ENCODE peak calls at places on chromosomes 4 and X, in six cellular contexts. N, I, O, P, W and G are unnamed samples.

GRCh38 chrX:68432648-68433047 is 647 bp downstream of the OPHN1 start:
- DNase-seq in I (no peak), W (peak), N (no peak), O (no peak), P (no peak), G (no peak)

GRCh38 chr4:79198886-79199591 is 126.8 kb downstream of the NAA11 start:
- DNase-seq in P (peak), O (no peak), W (no peak), I (no peak), N (no peak), G (no peak)

GRCh38 chr4:13159041-13159620 is 325.0 kb downstream of the RAB28 start:
- DNase-seq in N (no peak), P (no peak), W (no peak), I (no peak), O (no peak), G (no peak)

GRCh38 chr4:138199568-138200235 is 42.4 kb downstream of the SLC7A11 start:
- DNase-seq in W (peak), N (no peak), P (no peak), O (peak), I (no peak), G (no peak)

GRCh38 chr4:20272411-20272872 is 20.7 kb downstream of the SLIT2 start:
- DNase-seq in I (no peak), N (no peak), O (no peak), W (no peak), P (no peak), G (no peak)

GRCh38 chr4:19286924-19287323 is 964.8 kb upstream of the SLIT2 start:
- DNase-seq in N (no peak), I (no peak), W (no peak), P (no peak), O (no peak), G (no peak)

GRCh38 chr4:67401902-67402301 is 143.4 kb downstream of the CENPC start:
- DNase-seq in N (no peak), W (no peak), O (no peak), P (no peak), I (no peak), G (no peak)

GRCh38 chrX:153474266-153474665 is 3.9 kb upstream of the HAUS7 start:
- DNase-seq in N (no peak), P (no peak), W (no peak), I (no peak), O (no peak), G (no peak)

GRCh38 chr4:47717173-47717572 is 120.7 kb downstream of the CORIN start:
- DNase-seq in P (no peak), O (no peak), N (no peak), W (no peak), I (no peak), G (no peak)

GRCh38 chr4:184836613-184837012 is 10.8 kb upstream of the ACSL1 start:
- DNase-seq in I (no peak), O (no peak), P (no peak), W (no peak), N (no peak), G (no peak)

GRCh38 chrX:96027363-96027894 is 657.2 kb upstream of the DIAPH2 start:
- DNase-seq in I (no peak), W (no peak), P (no peak), N (no peak), O (no peak), G (no peak)

GRCh38 chr4:120025516-120025915 is 41.1 kb downstream of the MAD2L1 start:
- DNase-seq in W (no peak), P (no peak), I (no peak), N (no peak), O (no peak), G (no peak)

GRCh38 chr4:151942971-151943370 is 182.2 kb upstream of the GATB start:
- DNase-seq in I (no peak), W (no peak), O (no peak), P (no peak), N (no peak), G (no peak)

GRCh38 chr4:147799986-147800555 is 68.2 kb downstream of the ARHGAP10 start:
- DNase-seq in O (peak), I (no peak), P (no peak), W (no peak), N (peak), G (no peak)

GRCh38 chrX:16882188-16882587 is 12.0 kb upstream of the RBBP7 start:
- DNase-seq in P (no peak), W (peak), I (peak), N (no peak), O (peak), G (peak)

GRCh38 chr4:181957088-181957487 is 286.1 kb upstream of the TENM3 start:
- DNase-seq in N (no peak), I (no peak), W (no peak), P (no peak), O (no peak), G (no peak)

GRCh38 chrX:3549442-3549875 is 164.0 kb downstream of the PRKX start:
- DNase-seq in I (peak), P (no peak), O (peak), W (peak), N (no peak), G (no peak)

GRCh38 chrX:108699368-108699767 is 37.0 kb downstream of the IRS4 start:
- DNase-seq in I (no peak), W (peak), O (no peak), N (no peak), P (peak), G (peak)

GRCh38 chr4:139593091-139593564 is 37.1 kb upstream of the SETD7 start:
- DNase-seq in I (peak), O (no peak), N (no peak), W (peak), P (no peak), G (no peak)

GRCh38 chr4:141416219-141416618 is 195.5 kb downstream of the ZNF330 start:
- DNase-seq in P (no peak), N (no peak), W (no peak), O (no peak), I (no peak), G (no peak)

GRCh38 chr4:163558539-163559044 is 64.1 kb downstream of the TMA16 start:
- DNase-seq in I (no peak), W (no peak), O (peak), P (no peak), N (no peak), G (peak)

GRCh38 chr4:146161243-146161642 is 14.3 kb upstream of the LSM6 start:
- DNase-seq in I (no peak), O (no peak), N (no peak), W (no peak), P (no peak), G (no peak)

GRCh38 chr4:104416725-104417363 is 77.8 kb downstream of the CXXC4 start:
- DNase-seq in P (no peak), I (no peak), O (peak), N (no peak), W (no peak), G (no peak)

GRCh38 chr4:148573284-148573683 is 131.1 kb upstream of the NR3C2 start:
- DNase-seq in N (no peak), W (no peak), I (no peak), P (no peak), O (no peak), G (no peak)

GRCh38 chr4:106868381-106869035 is 167.6 kb downstream of the DKK2 start:
- DNase-seq in I (no peak), W (no peak), P (no peak), N (no peak), O (no peak), G (no peak)

GRCh38 chrX:117628381-117628780 is 488.2 kb downstream of the KLHL13 start:
- DNase-seq in O (no peak), N (no peak), P (no peak), I (no peak), W (no peak), G (no peak)

GRCh38 chr4:139666735-139667266 is 1.2 kb downstream of the MGST2 start:
- DNase-seq in N (no peak), O (peak), P (peak), W (no peak), I (no peak), G (no peak)

GRCh38 chrX:6778547-6779231 is 243.8 kb upstream of the VCX3A start:
- DNase-seq in P (no peak), N (no peak), O (no peak), I (no peak), W (no peak), G (no peak)

GRCh38 chr4:137200322-137200721 is 332.0 kb downstream of the PCDH18 start:
- DNase-seq in P (no peak), W (no peak), O (no peak), I (peak), N (no peak), G (no peak)

GRCh38 chr4:80197132-80197573 is at the start of gene PRDM8:
- DNase-seq in P (no peak), I (peak), N (no peak), W (peak), O (no peak), G (no peak)

GRCh38 chr4:110268352-110268751 is 69.9 kb upstream of the ELOVL6 start:
- DNase-seq in O (no peak), I (no peak), W (no peak), P (no peak), N (no peak), G (no peak)

GRCh38 chr4:151604238-151604637 is 156.6 kb downstream of the GATB start:
- DNase-seq in I (peak), W (peak), N (no peak), P (no peak), O (no peak), G (peak)

GRCh38 chr4:156029691-156030090 is 76.0 kb upstream of the CTSO start:
- DNase-seq in N (no peak), W (no peak), P (no peak), O (no peak), I (no peak), G (no peak)

GRCh38 chr4:56183344-56183959 is 203.8 kb downstream of the AASDH start:
- DNase-seq in I (no peak), W (no peak), O (no peak), N (no peak), P (no peak), G (peak)

GRCh38 chrX:96924581-96924980 is 40.9 kb downstream of the RPA4 start:
- DNase-seq in N (no peak), I (no peak), W (no peak), O (no peak), P (no peak), G (no peak)

GRCh38 chrX:111444881-111445280 is 32.9 kb upstream of the DCX start:
- DNase-seq in I (no peak), N (no peak), W (no peak), O (no peak), P (no peak), G (no peak)

GRCh38 chr4:110787781-110788180 is 164.9 kb upstream of the PITX2 start:
- DNase-seq in O (no peak), I (no peak), P (no peak), N (no peak), W (no peak), G (no peak)